ENCODE peak calls at places on chromosomes 4 and X, in nine cellular contexts. One of them, this sample, is unnamed.

GRCh38 chr4:40395908-40396806 is 61.0 kb downstream of the CHRNA9 start:
- DNase-seq in HS-5: no peak
- DNase-seq in Calu3: peak
- DNase-seq in H9: no peak
- DNase-seq in activated T-cell treated with anti-CD3 and anti-CD28 coated beads, Interleukin-2, amount 50 U/mL, for 72 hours: no peak
- DNase-seq in HT-29: peak
- DNase-seq in colonic mucosa: peak
- DNase-seq in cardiac fibroblast: peak
- DNase-seq in activated CD4-positive, CD25-positive, alpha-beta regulatory T cell: no peak
- DNase-seq in this sample: peak

GRCh38 chr4:24419147-24420034 is 165.0 kb downstream of the DHX15 start:
- DNase-seq in HT-29: peak
- DNase-seq in H9: peak
- DNase-seq in colonic mucosa: peak
- DNase-seq in Calu3: peak
- DNase-seq in activated CD4-positive, CD25-positive, alpha-beta regulatory T cell: peak
- DNase-seq in HS-5: peak
- DNase-seq in cardiac fibroblast: peak
- DNase-seq in activated T-cell treated with anti-CD3 and anti-CD28 coated beads, Interleukin-2, amount 50 U/mL, for 72 hours: peak
- DNase-seq in this sample: peak

GRCh38 chrX:11334165-11334564 is 41.0 kb downstream of the AMELX start:
- DNase-seq in activated T-cell treated with anti-CD3 and anti-CD28 coated beads, Interleukin-2, amount 50 U/mL, for 72 hours: no peak
- DNase-seq in activated CD4-positive, CD25-positive, alpha-beta regulatory T cell: no peak
- DNase-seq in Calu3: no peak
- DNase-seq in H9: no peak
- DNase-seq in cardiac fibroblast: peak
- DNase-seq in colonic mucosa: no peak
- DNase-seq in HT-29: no peak
- DNase-seq in HS-5: no peak
- DNase-seq in this sample: peak

GRCh38 chr4:113637363-113637762 is 124.2 kb downstream of the CAMK2D start:
- DNase-seq in H9: no peak
- DNase-seq in colonic mucosa: no peak
- DNase-seq in HT-29: no peak
- DNase-seq in HS-5: no peak
- DNase-seq in activated T-cell treated with anti-CD3 and anti-CD28 coated beads, Interleukin-2, amount 50 U/mL, for 72 hours: no peak
- DNase-seq in cardiac fibroblast: peak
- DNase-seq in Calu3: no peak
- DNase-seq in activated CD4-positive, CD25-positive, alpha-beta regulatory T cell: no peak
- DNase-seq in this sample: no peak

GRCh38 chrX:118569676-118570075 is 74.1 kb downstream of the DOCK11 start:
- DNase-seq in HS-5: no peak
- DNase-seq in activated CD4-positive, CD25-positive, alpha-beta regulatory T cell: no peak
- DNase-seq in HT-29: no peak
- DNase-seq in Calu3: no peak
- DNase-seq in cardiac fibroblast: no peak
- DNase-seq in activated T-cell treated with anti-CD3 and anti-CD28 coated beads, Interleukin-2, amount 50 U/mL, for 72 hours: peak
- DNase-seq in H9: no peak
- DNase-seq in colonic mucosa: no peak
- DNase-seq in this sample: peak

GRCh38 chr4:38279077-38279476 is 318.9 kb downstream of the PTTG2 start:
- DNase-seq in Calu3: no peak
- DNase-seq in H9: no peak
- DNase-seq in colonic mucosa: peak
- DNase-seq in cardiac fibroblast: no peak
- DNase-seq in HT-29: peak
- DNase-seq in activated CD4-positive, CD25-positive, alpha-beta regulatory T cell: no peak
- DNase-seq in HS-5: no peak
- DNase-seq in activated T-cell treated with anti-CD3 and anti-CD28 coated beads, Interleukin-2, amount 50 U/mL, for 72 hours: no peak
- DNase-seq in this sample: no peak

GRCh38 chrX:15328131-15328530 is 7.2 kb downstream of the PIGA start:
- DNase-seq in colonic mucosa: no peak
- DNase-seq in HS-5: no peak
- DNase-seq in activated T-cell treated with anti-CD3 and anti-CD28 coated beads, Interleukin-2, amount 50 U/mL, for 72 hours: no peak
- DNase-seq in Calu3: no peak
- DNase-seq in activated CD4-positive, CD25-positive, alpha-beta regulatory T cell: no peak
- DNase-seq in H9: no peak
- DNase-seq in HT-29: no peak
- DNase-seq in cardiac fibroblast: no peak
- DNase-seq in this sample: peak

GRCh38 chrX:72121381-72121780 is 10.3 kb downstream of the RTL5 start:
- DNase-seq in H9: no peak
- DNase-seq in activated T-cell treated with anti-CD3 and anti-CD28 coated beads, Interleukin-2, amount 50 U/mL, for 72 hours: peak
- DNase-seq in cardiac fibroblast: peak
- DNase-seq in colonic mucosa: peak
- DNase-seq in HT-29: no peak
- DNase-seq in Calu3: no peak
- DNase-seq in HS-5: no peak
- DNase-seq in activated CD4-positive, CD25-positive, alpha-beta regulatory T cell: no peak
- DNase-seq in this sample: peak

GRCh38 chr4:139622856-139623255 is 42.8 kb upstream of the MGST2 start:
- DNase-seq in cardiac fibroblast: no peak
- DNase-seq in colonic mucosa: no peak
- DNase-seq in HS-5: no peak
- DNase-seq in activated T-cell treated with anti-CD3 and anti-CD28 coated beads, Interleukin-2, amount 50 U/mL, for 72 hours: no peak
- DNase-seq in HT-29: no peak
- DNase-seq in Calu3: no peak
- DNase-seq in activated CD4-positive, CD25-positive, alpha-beta regulatory T cell: no peak
- DNase-seq in H9: no peak
- DNase-seq in this sample: no peak